ENCODE peak calls at places on chromosomes 13 and 19, in six cellular contexts. One of them, this sample, is unnamed.

GRCh38 chr13:45368571-45368970 is 27.6 kb upstream of the TPT1 start:
- DNase-seq in breast epithelium: no peak
- DNase-seq in testis: no peak
- DNase-seq in transverse colon: no peak
- DNase-seq in adrenal gland: no peak
- DNase-seq in vagina: no peak
- DNase-seq in this sample: no peak

GRCh38 chr19:18649371-18650047 is 12.7 kb downstream of the KLHL26 start:
- DNase-seq in breast epithelium: no peak
- DNase-seq in testis: peak; percentile 74
- DNase-seq in transverse colon: peak; percentile 51
- DNase-seq in adrenal gland: peak; percentile 74
- DNase-seq in vagina: no peak
- DNase-seq in this sample: peak; percentile 31

GRCh38 chr19:54439174-54439851 is 9.7 kb upstream of the LENG8 start:
- DNase-seq in breast epithelium: peak; percentile 60
- DNase-seq in testis: peak; percentile 77
- DNase-seq in transverse colon: no peak
- DNase-seq in adrenal gland: no peak
- DNase-seq in vagina: no peak
- DNase-seq in this sample: no peak

GRCh38 chr13:73416093-73416492 is 357.3 kb downstream of the KLF5 start:
- DNase-seq in breast epithelium: no peak
- DNase-seq in testis: no peak
- DNase-seq in transverse colon: no peak
- DNase-seq in adrenal gland: no peak
- DNase-seq in vagina: no peak
- DNase-seq in this sample: no peak

GRCh38 chr13:23856008-23856750 is 33.0 kb downstream of the MIPEP start:
- DNase-seq in breast epithelium: no peak
- DNase-seq in testis: no peak
- DNase-seq in transverse colon: no peak
- DNase-seq in adrenal gland: no peak
- DNase-seq in vagina: no peak
- DNase-seq in this sample: no peak

GRCh38 chr19:54207908-54208783 is 7.5 kb downstream of the RPS9 start:
- DNase-seq in breast epithelium: peak; percentile 62
- DNase-seq in testis: peak; percentile 78
- DNase-seq in transverse colon: peak; percentile 72
- DNase-seq in adrenal gland: peak; percentile 95
- DNase-seq in vagina: no peak
- DNase-seq in this sample: peak; percentile 62

GRCh38 chr19:327291-328024 is 17.1 kb downstream of the MIER2 start:
- DNase-seq in breast epithelium: no peak
- DNase-seq in testis: no peak
- DNase-seq in transverse colon: no peak
- DNase-seq in adrenal gland: no peak
- DNase-seq in vagina: no peak
- DNase-seq in this sample: no peak

GRCh38 chr13:60492187-60492586 is 95.2 kb downstream of the TDRD3 start:
- DNase-seq in breast epithelium: no peak
- DNase-seq in testis: no peak
- DNase-seq in transverse colon: no peak
- DNase-seq in adrenal gland: no peak
- DNase-seq in vagina: no peak
- DNase-seq in this sample: no peak

GRCh38 chr13:98399756-98400155 is 177.2 kb downstream of the STK24 start:
- DNase-seq in breast epithelium: no peak
- DNase-seq in testis: no peak
- DNase-seq in transverse colon: no peak
- DNase-seq in adrenal gland: no peak
- DNase-seq in vagina: no peak
- DNase-seq in this sample: no peak

GRCh38 chr19:18460313-18460712 is 22.4 kb upstream of the ISYNA1 start:
- DNase-seq in breast epithelium: no peak
- DNase-seq in testis: peak; percentile 59
- DNase-seq in transverse colon: peak; percentile 66
- DNase-seq in adrenal gland: peak; percentile 81
- DNase-seq in vagina: no peak
- DNase-seq in this sample: peak; percentile 74

GRCh38 chr13:44365008-44365407 is 8.6 kb upstream of the SERP2 start:
- DNase-seq in breast epithelium: no peak
- DNase-seq in testis: no peak
- DNase-seq in transverse colon: no peak
- DNase-seq in adrenal gland: no peak
- DNase-seq in vagina: no peak
- DNase-seq in this sample: no peak

GRCh38 chr13:100794575-100794974 is 120.0 kb upstream of the TMTC4 start:
- DNase-seq in breast epithelium: no peak
- DNase-seq in testis: no peak
- DNase-seq in transverse colon: no peak
- DNase-seq in adrenal gland: no peak
- DNase-seq in vagina: no peak
- DNase-seq in this sample: no peak

GRCh38 chr13:106570354-106570822 is 2.5 kb upstream of the ARGLU1 start:
- DNase-seq in breast epithelium: peak; percentile 88
- DNase-seq in testis: peak; percentile 87
- DNase-seq in transverse colon: peak; percentile 46
- DNase-seq in adrenal gland: peak; percentile 87
- DNase-seq in vagina: no peak
- DNase-seq in this sample: peak; percentile 86

GRCh38 chr13:33205804-33206221 is 79.7 kb downstream of the STARD13 start:
- DNase-seq in breast epithelium: no peak
- DNase-seq in testis: no peak
- DNase-seq in transverse colon: no peak
- DNase-seq in adrenal gland: peak; percentile 83
- DNase-seq in vagina: no peak
- DNase-seq in this sample: no peak

GRCh38 chr13:84873951-84874350 is 925.3 kb downstream of the SLITRK6 start:
- DNase-seq in breast epithelium: no peak
- DNase-seq in testis: no peak
- DNase-seq in transverse colon: no peak
- DNase-seq in adrenal gland: no peak
- DNase-seq in vagina: no peak
- DNase-seq in this sample: no peak

GRCh38 chr19:41698746-41699230 is 9.6 kb upstream of the CEACAM5 start:
- DNase-seq in breast epithelium: no peak
- DNase-seq in testis: no peak
- DNase-seq in transverse colon: peak; percentile 19
- DNase-seq in adrenal gland: no peak
- DNase-seq in vagina: no peak
- DNase-seq in this sample: peak; percentile 33

GRCh38 chr19:47729468-47729798 is 15.9 kb upstream of the NOP53 start:
- DNase-seq in breast epithelium: peak; percentile 92
- DNase-seq in testis: no peak
- DNase-seq in transverse colon: peak; percentile 45
- DNase-seq in adrenal gland: no peak
- DNase-seq in vagina: no peak
- DNase-seq in this sample: no peak

GRCh38 chr19:7197760-7198696 is 96.2 kb downstream of the INSR start:
- DNase-seq in breast epithelium: peak; percentile 79
- DNase-seq in testis: peak; percentile 92
- DNase-seq in transverse colon: peak; percentile 94
- DNase-seq in adrenal gland: peak; percentile 96
- DNase-seq in vagina: no peak
- DNase-seq in this sample: peak; percentile 95

GRCh38 chr13:21616880-21617279 is 12.9 kb upstream of the MICU2 start:
- DNase-seq in breast epithelium: no peak
- DNase-seq in testis: no peak
- DNase-seq in transverse colon: peak; percentile 30
- DNase-seq in adrenal gland: peak; percentile 43
- DNase-seq in vagina: no peak
- DNase-seq in this sample: no peak

GRCh38 chr13:30882996-30883766 is 22.9 kb upstream of the MEDAG start:
- DNase-seq in breast epithelium: no peak
- DNase-seq in testis: no peak
- DNase-seq in transverse colon: no peak
- DNase-seq in adrenal gland: no peak
- DNase-seq in vagina: peak; percentile 37
- DNase-seq in this sample: no peak

GRCh38 chr13:30880756-30881155 is 25.3 kb upstream of the MEDAG start:
- DNase-seq in breast epithelium: no peak
- DNase-seq in testis: no peak
- DNase-seq in transverse colon: no peak
- DNase-seq in adrenal gland: peak; percentile 71
- DNase-seq in vagina: peak; percentile 14
- DNase-seq in this sample: no peak

GRCh38 chr13:30881931-30882899 is 23.9 kb upstream of the MEDAG start:
- DNase-seq in breast epithelium: no peak
- DNase-seq in testis: no peak
- DNase-seq in transverse colon: no peak
- DNase-seq in adrenal gland: no peak
- DNase-seq in vagina: peak; percentile 40
- DNase-seq in this sample: no peak

GRCh38 chr13:30880151-30880551 is 25.9 kb upstream of the MEDAG start:
- DNase-seq in breast epithelium: no peak
- DNase-seq in testis: no peak
- DNase-seq in transverse colon: no peak
- DNase-seq in adrenal gland: no peak
- DNase-seq in vagina: peak; percentile 61
- DNase-seq in this sample: no peak

DNA sequence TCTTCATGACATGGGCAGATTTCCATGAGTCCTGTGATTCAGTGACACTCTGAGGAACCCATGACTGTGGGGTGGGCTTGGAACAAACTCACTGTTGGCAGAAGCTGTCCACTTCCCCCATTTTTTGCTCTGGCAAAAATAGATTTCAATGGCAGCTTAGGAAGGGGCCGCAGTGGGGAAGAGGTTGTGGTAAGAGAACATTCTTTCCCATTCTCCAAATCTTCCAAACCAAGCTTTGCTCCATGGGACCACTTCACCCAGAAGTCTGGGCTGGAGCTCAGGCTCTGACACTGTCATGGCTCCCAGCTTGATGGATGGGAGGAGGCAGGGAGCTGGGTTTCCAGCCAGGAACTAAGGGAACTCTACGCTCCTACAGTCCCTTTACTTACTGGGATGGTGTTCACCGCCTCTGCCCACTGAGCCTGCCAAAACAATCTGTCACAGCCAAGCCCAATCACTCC is 24.9 kb upstream of the MEDAG start:
- DNase-seq in breast epithelium: no peak
- DNase-seq in testis: peak; percentile 27
- DNase-seq in transverse colon: no peak
- DNase-seq in adrenal gland: peak; percentile 72
- DNase-seq in vagina: peak; percentile 19
- DNase-seq in this sample: no peak
- TF ChIP-seq POLR2A in breast epithelium: no peak
- TF ChIP-seq POLR2A in testis: no peak
- TF ChIP-seq POLR2A in transverse colon: no peak
- TF ChIP-seq POLR2A in adrenal gland: no peak
- TF ChIP-seq POLR2A in vagina: no peak
- TF ChIP-seq POLR2A in this sample: no peak

DNA sequence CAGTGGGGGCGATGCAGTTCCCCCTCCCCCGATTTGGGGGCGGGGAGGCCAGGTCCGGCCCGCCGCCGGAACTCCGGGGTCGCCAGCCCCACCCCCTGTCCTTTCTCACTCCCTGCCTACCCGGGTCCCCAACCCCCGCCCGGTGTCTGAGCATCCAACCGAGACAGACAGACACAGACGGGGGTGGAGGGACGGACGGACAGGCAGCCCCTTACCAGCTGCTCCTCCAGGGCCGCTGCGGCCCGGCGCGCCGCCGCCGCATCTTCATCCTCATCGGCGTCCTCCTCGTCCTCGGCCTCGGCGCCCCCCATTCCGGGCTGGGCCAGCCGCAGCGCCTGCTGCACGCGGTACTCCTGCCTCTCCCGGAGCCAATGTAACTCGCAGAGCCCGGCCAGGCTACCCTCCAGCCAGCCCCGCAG is 372 bp downstream of the DACT3 start:
- DNase-seq in breast epithelium: peak; percentile 38
- DNase-seq in testis: no peak
- DNase-seq in transverse colon: no peak
- DNase-seq in adrenal gland: no peak
- DNase-seq in vagina: no peak
- DNase-seq in this sample: no peak
- H3K4me3 ChIP-seq in breast epithelium: peak overlapping the region; percentile 54
- H3K4me3 ChIP-seq in testis: peak overlapping the region; percentile 62
- H3K4me3 ChIP-seq in transverse colon: peak overlapping the region; percentile 44
- H3K4me3 ChIP-seq in adrenal gland: no peak overlapping the region
- H3K4me3 ChIP-seq in vagina: peak overlapping the region; percentile 56
- H3K4me3 ChIP-seq in this sample: peak overlapping the region; percentile 58

GRCh38 chr19:39542198-39542597 is 2.2 kb upstream of the EID2 start:
- DNase-seq in breast epithelium: no peak
- DNase-seq in testis: no peak
- DNase-seq in transverse colon: no peak
- DNase-seq in adrenal gland: no peak
- DNase-seq in vagina: no peak
- DNase-seq in this sample: no peak

GRCh38 chr19:39543477-39543857 is 3.5 kb upstream of the EID2 start:
- DNase-seq in breast epithelium: no peak
- DNase-seq in testis: no peak
- DNase-seq in transverse colon: no peak
- DNase-seq in adrenal gland: no peak
- DNase-seq in vagina: no peak
- DNase-seq in this sample: no peak

GRCh38 chr19:39539165-39539518 is 819 bp downstream of the EID2 start:
- DNase-seq in breast epithelium: no peak
- DNase-seq in testis: no peak
- DNase-seq in transverse colon: no peak
- DNase-seq in adrenal gland: peak; percentile 45
- DNase-seq in vagina: no peak
- DNase-seq in this sample: no peak

GRCh38 chr19:39539519-39540332 is at the start of gene EID2:
- DNase-seq in breast epithelium: peak; percentile 91
- DNase-seq in testis: peak; percentile 97
- DNase-seq in transverse colon: peak; percentile 96
- DNase-seq in adrenal gland: peak; percentile 98
- DNase-seq in vagina: no peak
- DNase-seq in this sample: peak; percentile 97

GRCh38 chr19:39540333-39540673 is 342 bp upstream of the EID2 start:
- DNase-seq in breast epithelium: no peak
- DNase-seq in testis: no peak
- DNase-seq in transverse colon: no peak
- DNase-seq in adrenal gland: no peak
- DNase-seq in vagina: no peak
- DNase-seq in this sample: no peak
- TF ChIP-seq CTCF in breast epithelium: no peak
- TF ChIP-seq CTCF in testis: no peak
- TF ChIP-seq CTCF in transverse colon: no peak
- TF ChIP-seq CTCF in adrenal gland: no peak
- TF ChIP-seq CTCF in vagina: no peak
- TF ChIP-seq CTCF in this sample: no peak

DNA sequence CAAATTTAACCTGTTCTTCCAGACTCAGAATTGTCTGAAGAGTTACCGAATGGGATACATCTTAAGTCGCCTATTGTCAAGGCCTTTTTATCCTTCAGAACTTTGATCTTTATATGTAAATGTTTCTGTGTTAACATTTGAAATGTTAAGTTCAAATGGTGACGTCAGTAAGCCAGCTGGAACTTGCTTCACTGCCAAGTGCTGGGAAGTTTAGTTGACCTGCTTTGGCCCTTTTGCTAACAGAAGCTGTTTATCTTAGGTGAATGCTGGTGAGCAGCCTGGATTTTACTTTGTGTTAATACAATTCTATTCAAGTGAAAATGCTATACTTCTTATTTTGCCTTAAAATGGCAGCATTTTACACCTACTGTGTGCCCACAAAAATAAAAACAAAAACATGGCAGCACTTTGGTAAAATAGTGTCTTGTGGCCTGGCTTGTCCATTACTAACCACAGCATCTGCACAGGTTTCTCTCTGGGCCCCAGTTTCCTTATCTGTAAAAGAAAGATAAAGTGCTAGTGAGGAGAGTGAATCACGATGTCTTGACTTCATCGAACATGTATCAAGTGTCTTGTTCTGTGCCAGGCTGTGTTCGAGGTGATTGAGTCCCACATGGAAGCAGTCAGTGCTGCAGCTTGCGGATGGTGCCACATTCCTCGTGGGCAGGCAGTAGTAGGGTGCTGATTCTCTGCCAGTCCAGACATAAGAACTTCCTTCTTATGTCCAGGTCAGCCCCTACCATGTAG is 2.2 kb downstream of the NAXD start:
- DNase-seq in breast epithelium: no peak
- DNase-seq in testis: peak; percentile 69
- DNase-seq in transverse colon: peak; percentile 59
- DNase-seq in adrenal gland: peak; percentile 83
- DNase-seq in vagina: no peak
- DNase-seq in this sample: peak; percentile 62
- TF ChIP-seq POLR2A in breast epithelium: no peak
- TF ChIP-seq POLR2A in testis: no peak
- TF ChIP-seq POLR2A in transverse colon: no peak
- TF ChIP-seq POLR2A in adrenal gland: no peak
- TF ChIP-seq POLR2A in vagina: no peak
- TF ChIP-seq POLR2A in this sample: no peak

This sample was measured in Peyer's patch.